ENCODE peak calls at places on chromosome X, in nine cellular contexts. I is tibial artery, A is lower lobe of right lung, O is left ventricle myocardium inferior, F is ovary, U is A673, Z is RWPE2, M is body of pancreas, T is MM.1S. S is an unnamed sample. For H3K4me1 and H3K36me3, the result is how much of the 10 kb centered on the place peaks cover.

GRCh38 chrX:103656623-103657022 is 27.8 kb downstream of the TCEAL1 start:
- DNase-seq in I (no peak), A (no peak), O (no peak), F (no peak), U (no peak), Z (peak), M (no peak), T (no peak), S (no peak)

GRCh38 chrX:87526281-87526680 is 8.7 kb downstream of the KLHL4 start:
- DNase-seq in I (no peak), A (no peak), O (no peak), F (no peak), U (no peak), Z (no peak), M (no peak), T (no peak), S (no peak)

GRCh38 chrX:24154490-24155034 is 5.0 kb downstream of the ZFX start:
- DNase-seq in I (no peak), A (no peak), O (no peak), F (no peak), U (no peak), Z (no peak), M (no peak), T (no peak), S (no peak)

GRCh38 chrX:63282828-63283227 is 68.3 kb downstream of the SPIN4 start:
- DNase-seq in I (no peak), A (no peak), O (no peak), F (no peak), U (no peak), Z (no peak), M (no peak), T (no peak), S (no peak)

GRCh38 chrX:56800801-56801200 is 71.8 kb downstream of the NBDY start:
- DNase-seq in I (no peak), A (no peak), O (no peak), F (no peak), U (peak), Z (no peak), M (no peak), T (peak), S (no peak)

GRCh38 chrX:121733514-121733913 is 686.1 kb downstream of the GLUD2 start:
- DNase-seq in I (no peak), A (no peak), O (no peak), F (no peak), U (no peak), Z (no peak), M (no peak), T (no peak), S (no peak)

GRCh38 chrX:63581390-63581789 is 203.6 kb downstream of the ARHGEF9 start:
- DNase-seq in I (no peak), A (no peak), O (no peak), F (no peak), U (no peak), Z (no peak), M (no peak), T (no peak), S (no peak)

GRCh38 chrX:154457491-154458115 is 478 bp upstream of the PLXNA3 start:
- DNase-seq in I (no peak), A (peak), O (no peak), F (no peak), U (peak), Z (no peak), M (peak), T (peak), S (no peak)

GRCh38 chrX:17441965-17442364 is 67.0 kb downstream of the NHS start:
- DNase-seq in I (no peak), A (no peak), O (no peak), F (no peak), U (no peak), Z (no peak), M (no peak), T (no peak), S (no peak)

GRCh38 chrX:2691543-2692220 is 587 bp downstream of the CD99 start:
- DNase-seq in I (peak), A (peak), O (peak), F (peak), U (peak), Z (no peak), M (no peak), T (no peak), S (no peak)

GRCh38 chrX:2690856-2691542 is at the start of gene CD99:
- DNase-seq in I (peak), A (peak), O (peak), F (peak), U (peak), Z (peak), M (peak), T (peak), S (peak)

GRCh38 chrX:2693526-2694002 is 2.5 kb downstream of the CD99 start:
- DNase-seq in I (no peak), A (no peak), O (no peak), F (no peak), U (no peak), Z (no peak), M (no peak), T (no peak), S (no peak)

GRCh38 chrX:2693123-2693438 is 2.0 kb downstream of the CD99 start:
- DNase-seq in I (no peak), A (no peak), O (no peak), F (no peak), U (no peak), Z (no peak), M (no peak), T (no peak), S (no peak)

DNA sequence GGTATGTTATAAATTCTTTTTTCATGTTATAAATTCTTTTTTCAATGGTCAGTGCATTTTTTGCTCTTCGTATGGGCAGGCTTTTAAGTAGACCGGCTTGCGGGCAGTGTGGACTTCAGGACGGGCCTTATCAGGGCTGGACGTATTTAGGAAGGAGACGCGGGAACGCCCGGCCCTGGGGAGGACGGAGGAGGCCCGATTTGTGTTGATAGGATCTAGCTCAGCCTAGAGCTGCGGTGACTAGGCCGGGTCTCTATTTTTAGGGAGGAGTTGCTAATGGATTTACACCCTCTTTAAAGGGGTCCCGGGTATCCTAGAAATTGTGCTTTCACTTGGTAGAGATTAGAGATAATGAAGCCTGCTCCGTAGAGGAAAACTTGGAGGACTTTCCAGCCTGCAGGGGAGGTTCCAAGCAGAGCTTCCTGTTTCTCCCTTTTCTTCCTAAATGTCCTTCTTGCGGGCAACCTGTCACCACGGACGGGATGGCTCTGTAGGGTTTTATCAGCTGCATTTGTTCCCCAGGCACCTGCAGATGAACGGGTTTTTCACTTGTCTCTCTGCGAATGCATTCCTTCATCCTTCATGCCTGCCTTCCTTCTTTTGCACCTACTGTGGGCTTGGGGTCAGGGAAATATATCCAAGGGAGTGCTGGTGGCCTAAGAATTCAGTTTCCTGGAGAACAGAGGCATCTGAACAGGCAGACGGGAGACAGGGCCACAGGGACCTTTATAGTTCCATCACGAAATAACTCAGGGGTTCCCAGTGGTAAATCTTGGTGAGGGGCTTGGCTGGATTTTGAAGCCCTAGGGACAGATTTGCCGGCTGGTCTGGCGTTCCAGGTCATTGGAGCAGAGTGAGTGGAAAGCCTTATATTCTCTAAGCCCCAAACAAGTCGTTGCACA is 1.4 kb downstream of the CD99 start:
- DNase-seq in I (peak), A (peak), O (peak), F (peak), U (no peak), Z (no peak), M (peak), T (no peak), S (no peak)
- H3K4me1 ChIP-seq in I (half or more), A (half or more), O (half or more), F (under half), U (under half), Z (under half), M (half or more), T (under half), S (under half)

DNA sequence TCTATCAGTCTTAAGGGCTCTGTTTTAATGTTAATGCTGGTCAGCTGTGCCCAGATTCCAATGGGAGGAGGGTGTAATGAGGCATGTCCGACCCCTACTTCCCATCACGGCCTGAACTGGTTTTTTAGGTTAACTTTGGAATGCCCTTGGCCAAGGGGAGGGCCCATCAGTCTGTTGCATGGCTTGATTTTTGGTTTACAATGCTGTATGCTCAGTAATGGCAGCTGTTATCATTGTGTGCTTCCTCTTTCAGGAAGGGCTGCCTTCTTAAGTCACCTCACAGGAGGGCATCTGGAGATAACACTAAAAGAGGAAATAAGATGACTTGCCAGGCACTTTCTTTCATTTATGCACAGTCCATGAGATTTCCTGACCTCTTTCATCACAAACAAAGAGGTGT is 36.3 kb downstream of the ATXN3L start:
- DNase-seq in I (no peak), A (no peak), O (no peak), F (no peak), U (peak), Z (no peak), M (no peak), T (peak), S (no peak)
- H3K36me3 ChIP-seq in I (under half), A (under half), O (under half), F (under half), U (under half), Z (under half), M (under half), T (under half), S (under half)

GRCh38 chrX:108736509-108737479 is at the start of gene IRS4:
- DNase-seq in I (peak), A (peak), O (no peak), F (peak), U (no peak), Z (peak), M (peak), T (peak), S (peak)
- H3K4me3 ChIP-seq in I (peak), A (peak), O (peak), F (peak), U (peak), Z (peak), M (no peak), T (peak), S (peak)

GRCh38 chrX:148541461-148541983 is 41.1 kb downstream of the AFF2 start:
- DNase-seq in I (no peak), A (no peak), O (no peak), F (no peak), U (no peak), Z (no peak), M (no peak), T (no peak), S (no peak)
- H3K4me1 ChIP-seq in I (under half), A (under half), O (under half), F (under half), U (under half), Z (under half), M (under half), T (under half), S (under half)

GRCh38 chrX:42754582-42754981 is 23.4 kb downstream of the PPP1R2C start:
- DNase-seq in I (no peak), A (no peak), O (no peak), F (no peak), U (no peak), Z (no peak), M (no peak), T (no peak), S (no peak)

GRCh38 chrX:42754129-42754528 is 23.8 kb downstream of the PPP1R2C start:
- DNase-seq in I (no peak), A (no peak), O (no peak), F (no peak), U (no peak), Z (no peak), M (no peak), T (no peak), S (no peak)

GRCh38 chrX:42752730-42753129 is 25.2 kb downstream of the PPP1R2C start:
- DNase-seq in I (no peak), A (no peak), O (no peak), F (no peak), U (no peak), Z (no peak), M (no peak), T (no peak), S (no peak)

GRCh38 chrX:42748067-42748850 is 29.7 kb downstream of the PPP1R2C start:
- DNase-seq in I (no peak), A (no peak), O (no peak), F (no peak), U (no peak), Z (no peak), M (no peak), T (no peak), S (no peak)

GRCh38 chrX:42751573-42751972 is 26.4 kb downstream of the PPP1R2C start:
- DNase-seq in I (no peak), A (no peak), O (no peak), F (no peak), U (no peak), Z (no peak), M (no peak), T (no peak), S (no peak)
- H3K36me3 ChIP-seq in I (under half), A (under half), O (under half), F (under half), U (under half), Z (under half), M (under half), T (under half), S (under half)